ENCODE peak calls at places on chromosomes 7 and 10, in four cellular contexts. Q is HepG2, B is A549, G is mesendoderm. H is an unnamed sample.

GRCh38 chr7:39154815-39155214 is 177.1 kb downstream of the POU6F2 start:
- DNase-seq in Q (no peak), B (no peak), G (no peak), H (no peak)

GRCh38 chr10:131829156-131829930 is 71.5 kb upstream of the PPP2R2D start:
- DNase-seq in Q (no peak), B (no peak), G (no peak), H (no peak)

GRCh38 chr10:22573820-22574569 is 140.4 kb downstream of the PIP4K2A start:
- DNase-seq in Q (peak; percentile 28), B (peak; percentile 16), G (peak; percentile 63), H (peak; percentile 27)

GRCh38 chr7:95104739-95105138 is 197.3 kb downstream of the PPP1R9A start:
- DNase-seq in Q (peak; percentile 34), B (no peak), G (no peak), H (no peak)

GRCh38 chr10:132623996-132624846 is 86.6 kb downstream of the INPP5A start:
- DNase-seq in Q (no peak), B (no peak), G (no peak), H (no peak)

GRCh38 chr7:36287371-36288241 is 102.1 kb upstream of the ANLN start:
- DNase-seq in Q (peak; percentile 91), B (no peak), G (no peak), H (peak; percentile 54)

GRCh38 chr10:126216221-126216701 is 172.0 kb downstream of the ADAM12 start:
- DNase-seq in Q (no peak), B (no peak), G (peak; percentile 87), H (no peak)

GRCh38 chr7:35797311-35797710 is 3.5 kb upstream of the SEPTIN7 start:
- DNase-seq in Q (no peak), B (no peak), G (no peak), H (no peak)

GRCh38 chr7:47225387-47226170 is 356.3 kb downstream of the TNS3 start:
- DNase-seq in Q (no peak), B (no peak), G (no peak), H (no peak)

GRCh38 chr7:149870701-149871483 is 2.9 kb upstream of the ATP6V0E2 start:
- DNase-seq in Q (no peak), B (no peak), G (peak; percentile 79), H (no peak)
- H3K4me1 ChIP-seq in Q (peaks cover 29% of the 10 kb centered on the region), B (peaks cover 10% of the 10 kb centered on the region), G (no peaks in the 10 kb centered on the region), H (peaks cover 21% of the 10 kb centered on the region)

DNA sequence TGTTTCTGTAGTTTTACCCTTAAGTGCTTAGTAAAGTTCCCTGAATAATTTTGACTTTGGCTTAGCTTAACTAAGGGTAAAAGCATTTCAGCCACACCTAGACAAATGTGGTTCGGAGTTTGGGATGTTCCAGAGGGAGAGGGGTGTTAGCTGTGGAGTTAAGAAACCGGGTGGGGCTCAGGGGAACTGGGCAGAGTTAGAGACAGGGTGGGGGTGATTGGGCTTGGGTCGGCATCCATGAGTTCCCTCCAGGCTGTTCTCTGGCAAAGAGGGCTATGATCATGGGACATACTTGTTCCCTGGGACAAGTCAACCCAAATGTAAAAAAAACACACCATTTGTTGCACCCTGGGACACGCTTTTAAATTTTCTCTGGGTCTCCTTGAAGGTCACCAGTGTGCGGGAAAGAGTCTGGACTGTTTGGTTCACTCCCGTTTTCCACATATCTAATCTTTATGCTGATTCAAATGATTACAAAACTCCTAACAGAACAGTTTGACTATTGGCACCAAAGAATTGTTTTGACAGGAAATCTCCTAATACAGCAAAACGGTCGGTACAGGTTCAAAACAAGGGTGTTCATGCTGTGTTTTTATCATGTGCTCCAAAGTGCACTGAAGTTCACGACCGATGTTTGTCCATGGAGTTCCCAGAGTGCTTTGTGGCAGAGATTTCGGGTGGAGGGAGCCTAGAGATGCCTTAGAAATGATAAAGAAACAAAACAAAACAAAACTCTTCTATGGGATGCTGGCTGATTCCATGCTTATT is 56.5 kb downstream of the PLXDC2 start:
- DNase-seq in Q (no peak), B (no peak), G (no peak), H (no peak)
- H3K4me2 ChIP-seq in Q (no peak overlapping the region), B (no peak overlapping the region), G (no peak overlapping the region), H (no peak overlapping the region)

GRCh38 chr10:33143160-33143728 is 185.2 kb upstream of the ITGB1 start:
- DNase-seq in Q (peak; percentile 42), B (peak; percentile 48), G (no peak), H (no peak)
- H3K4me1 ChIP-seq in Q (peaks cover 36% of the 10 kb centered on the region), B (peaks cover 14% of the 10 kb centered on the region), G (no peaks in the 10 kb centered on the region), H (peaks cover 4% of the 10 kb centered on the region)

DNA sequence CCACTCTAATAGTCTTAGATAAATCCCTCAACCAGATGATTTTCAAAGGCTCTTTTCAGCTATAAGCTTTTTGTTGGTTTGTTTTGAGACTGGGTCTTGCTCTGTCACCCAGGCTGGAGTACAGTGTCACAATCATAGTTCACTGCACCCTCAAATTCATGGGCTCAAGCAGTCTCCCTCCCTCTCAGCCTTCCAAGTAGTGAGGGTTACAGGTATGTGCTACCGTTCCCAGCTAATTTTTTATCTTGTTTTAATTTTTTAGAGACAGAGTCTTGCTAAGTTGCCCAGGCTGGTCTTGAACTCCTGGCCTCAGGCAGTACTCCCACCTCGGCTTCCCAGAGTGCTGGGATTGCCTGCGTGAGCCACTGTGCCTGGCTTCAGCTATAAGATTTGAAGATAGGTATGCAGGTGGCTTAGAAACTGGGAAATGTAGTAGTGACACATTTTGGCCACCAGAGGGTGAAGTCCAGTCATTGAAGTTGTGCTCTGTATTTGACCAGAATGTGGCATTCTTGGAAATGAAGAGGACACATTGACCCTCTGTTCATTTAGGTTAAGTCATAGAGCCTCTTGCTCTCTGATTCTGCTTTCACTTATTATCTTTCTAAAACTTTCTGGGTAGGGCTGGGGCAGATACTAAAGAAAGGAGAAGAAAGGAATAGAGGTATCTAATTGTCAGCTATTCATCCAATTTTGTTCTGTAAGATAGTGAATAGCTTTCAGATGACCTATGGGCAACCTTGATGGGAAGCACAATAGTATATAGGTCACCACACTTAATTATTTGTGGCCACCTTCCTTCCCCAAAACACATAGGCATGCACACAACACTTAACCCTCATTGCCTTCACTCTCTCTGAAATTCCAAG is 36.0 kb downstream of the R3HCC1L start:
- DNase-seq in Q (peak; percentile 54), B (peak; percentile 44), G (peak; percentile 92), H (peak; percentile 43)
- H3K4me2 ChIP-seq in Q (no peak overlapping the region), B (no peak overlapping the region), G (no peak overlapping the region), H (no peak overlapping the region)

DNA sequence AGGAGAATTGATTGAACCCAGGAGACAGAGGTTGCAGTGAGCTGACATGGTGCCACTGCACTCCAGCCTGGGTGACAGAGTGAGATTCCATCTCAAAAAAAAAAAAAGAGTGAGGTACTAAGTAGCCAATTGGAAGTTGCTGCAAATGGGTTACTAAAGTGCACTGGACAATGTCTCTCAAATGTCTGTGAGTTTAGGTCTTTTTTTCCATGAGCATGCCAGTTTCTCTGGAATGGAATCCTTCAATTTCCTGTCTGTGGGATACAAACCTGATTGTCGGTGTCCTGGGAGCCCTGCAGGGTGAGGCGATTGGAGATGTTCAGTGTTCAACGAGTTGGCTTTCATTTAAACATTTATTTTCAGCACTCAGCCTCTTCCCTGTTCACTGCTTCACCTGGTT is 5.4 kb upstream of the CALD1 start:
- DNase-seq in Q (no peak), B (no peak), G (peak; percentile 32), H (no peak)
- H3K4me1 ChIP-seq in Q (peaks cover 2% of the 10 kb centered on the region), B (peaks cover 22% of the 10 kb centered on the region), G (peaks cover 4% of the 10 kb centered on the region), H (peaks cover 14% of the 10 kb centered on the region)

H was measured in SK-N-SH.